ENCODE peak calls at places on chromosome 1, in five cellular contexts. E, L, Q, F and H are unnamed samples.

GRCh38 chr1:95018602-95019369 is 54.0 kb downstream of the ALG14 start:
- DNase-seq in F (peak), Q (peak), E (no peak), L (no peak), H (peak)

GRCh38 chr1:84433253-84434080 is 35.2 kb downstream of the DNASE2B start:
- DNase-seq in L (peak), E (no peak), F (peak), Q (peak), H (peak)

GRCh38 chr1:21216835-21217811 is 40.4 kb upstream of the EIF4G3 start:
- DNase-seq in L (peak), Q (peak), E (no peak), F (peak), H (peak)

GRCh38 chr1:59967141-59967697 is 40.6 kb upstream of the CYP2J2 start:
- DNase-seq in Q (peak), F (peak), E (no peak), L (no peak), H (peak)

GRCh38 chr1:31372961-31373896 is at the start of gene FABP3:
- DNase-seq in F (peak), E (peak), L (peak), Q (peak), H (peak)

GRCh38 chr1:216812966-216813365 is 89.7 kb upstream of the ESRRG start:
- DNase-seq in Q (no peak), E (no peak), F (peak), L (no peak), H (peak)

GRCh38 chr1:12386130-12386529 is 156.3 kb downstream of the VPS13D start:
- DNase-seq in Q (no peak), F (peak), E (no peak), L (no peak), H (no peak)

GRCh38 chr1:226123591-226124471 is 61.3 kb downstream of the H3-3A start:
- DNase-seq in E (no peak), L (peak), F (peak), Q (no peak), H (no peak)

GRCh38 chr1:182175340-182176068 is 114.0 kb upstream of the ZNF648 start:
- DNase-seq in E (no peak), L (peak), F (no peak), Q (no peak), H (no peak)

GRCh38 chr1:8155528-8156186 is 129.5 kb upstream of the ERRFI1 start:
- DNase-seq in Q (peak), L (no peak), F (peak), E (no peak), H (peak)

GRCh38 chr1:9672444-9672843 is 20.9 kb downstream of the PIK3CD start:
- DNase-seq in F (no peak), E (no peak), Q (no peak), L (no peak), H (no peak)
- H3K4me3 ChIP-seq in F (no peak), E (no peak), Q (no peak), L (no peak), H (no peak)

DNA sequence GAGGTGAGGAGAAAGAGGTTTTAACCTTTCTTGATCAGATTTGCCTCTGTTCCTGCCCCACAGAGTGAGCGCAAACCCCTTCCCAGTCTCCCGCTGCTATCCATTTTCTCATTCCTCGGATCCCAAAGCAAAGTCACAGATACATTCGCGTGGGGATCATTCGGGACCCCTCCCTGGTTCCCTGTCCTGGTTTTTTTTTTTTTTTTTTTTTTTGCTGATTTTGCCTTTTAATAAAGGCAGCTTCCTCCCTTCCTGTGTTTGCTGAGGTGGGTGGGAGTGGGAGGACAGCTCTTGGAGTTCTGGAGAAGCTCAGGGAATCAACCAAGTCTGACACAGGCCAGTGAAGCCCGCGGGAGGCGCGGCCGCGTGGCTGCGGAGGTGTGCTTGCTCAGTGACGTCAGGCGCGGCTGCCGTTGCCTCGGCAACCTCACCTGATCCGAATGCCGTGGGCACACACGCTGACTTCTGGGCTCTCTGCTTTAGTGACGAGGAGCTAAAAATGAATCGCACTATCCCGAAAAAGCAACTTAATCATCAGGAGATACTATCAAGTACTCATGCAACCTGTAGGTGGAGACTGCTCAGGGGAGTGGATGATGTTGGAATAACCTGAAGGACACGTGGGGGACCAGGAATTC is 106.4 kb downstream of the TBX19 start:
- DNase-seq in Q (no peak), L (peak), E (peak), F (peak), H (peak)
- TF ChIP-seq CTCF in Q (no peak), L (no peak), E (no peak), F (no peak), H (no peak)

DNA sequence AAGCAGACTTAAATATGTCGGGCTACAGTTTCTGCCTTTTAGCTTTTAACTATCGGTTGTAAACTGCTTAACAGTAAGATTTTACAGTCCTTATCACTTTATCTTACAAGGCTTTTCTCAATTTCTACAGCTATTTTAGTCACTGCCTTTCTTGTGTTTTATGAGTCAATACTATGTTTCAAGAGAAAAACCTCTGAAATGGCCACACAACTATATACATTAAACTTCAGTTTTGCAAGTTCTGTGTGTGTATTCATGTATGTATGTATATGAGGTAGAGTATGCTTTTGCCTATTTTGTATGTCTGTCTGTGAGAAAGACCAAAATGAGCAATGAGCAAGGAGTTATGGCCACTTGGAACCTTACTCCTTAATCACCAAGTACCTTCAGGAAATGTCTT is 169.8 kb downstream of the SYT2 start:
- DNase-seq in F (no peak), Q (peak), E (no peak), L (no peak), H (no peak)
- H3K4me3 ChIP-seq in F (no peak), Q (peak), E (peak), L (no peak), H (no peak)

GRCh38 chr1:91613594-91613993 is 112.9 kb downstream of the CDC7 start:
- DNase-seq in L (no peak), Q (peak), F (no peak), E (no peak), H (no peak)

GRCh38 chr1:91610102-91610501 is 109.5 kb downstream of the CDC7 start:
- DNase-seq in L (no peak), Q (peak), E (no peak), F (no peak), H (no peak)

GRCh38 chr1:91609571-91609970 is 108.9 kb downstream of the CDC7 start:
- DNase-seq in L (no peak), Q (peak), E (no peak), F (peak), H (no peak)

GRCh38 chr1:91610829-91611228 is 110.2 kb downstream of the CDC7 start:
- DNase-seq in F (no peak), E (no peak), Q (no peak), L (no peak), H (no peak)

DNA sequence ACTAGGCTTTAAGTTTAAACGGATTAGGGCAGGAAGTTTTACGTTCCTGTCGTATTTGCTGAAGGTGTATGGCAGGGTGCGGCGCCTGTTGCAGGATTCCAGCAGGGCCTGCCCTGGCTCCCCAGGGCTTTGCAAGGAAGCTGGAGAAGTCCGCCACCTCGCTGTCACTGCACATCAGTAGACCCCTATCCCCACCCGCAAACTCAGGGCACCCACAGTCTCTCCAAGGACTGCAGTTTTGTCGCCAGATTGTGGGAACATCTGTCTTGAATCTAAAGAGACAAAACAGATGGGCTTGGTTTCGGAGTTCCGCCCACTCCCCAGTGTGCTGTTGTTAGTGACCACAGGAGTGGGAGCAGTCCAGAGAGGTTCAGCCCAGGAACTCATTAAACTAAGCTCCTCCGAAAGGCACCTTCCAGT is 110.9 kb downstream of the CDC7 start:
- DNase-seq in L (peak), E (no peak), Q (no peak), F (peak), H (no peak)
- TF ChIP-seq CTCF in L (no peak), E (no peak), Q (no peak), F (no peak), H (no peak)

DNA sequence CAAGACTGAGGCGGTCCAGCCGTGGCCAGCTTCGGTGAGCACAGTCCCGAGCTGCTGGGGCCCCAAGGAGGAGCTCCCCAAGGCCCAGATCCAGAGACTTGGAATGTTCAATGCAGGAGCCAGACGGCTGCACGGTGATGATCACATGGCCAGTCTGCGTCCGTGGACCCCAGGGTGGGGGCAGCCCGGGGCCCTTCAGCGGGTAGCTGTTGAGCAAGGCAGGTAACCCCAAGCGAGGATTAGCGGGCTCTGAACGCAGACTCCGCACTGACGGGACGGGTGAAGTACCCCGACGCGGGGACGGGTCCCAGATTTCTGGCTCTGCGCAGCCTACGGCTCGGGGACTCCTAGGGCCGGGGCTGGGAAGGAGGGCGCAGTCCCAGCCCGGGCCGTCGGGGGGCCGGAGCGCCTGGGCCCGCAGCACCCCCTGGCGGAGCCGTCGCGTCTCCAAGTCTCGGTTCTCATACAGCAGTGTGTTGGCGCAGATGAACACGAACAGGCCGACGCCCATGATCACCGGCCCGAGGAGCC is 2.7 kb downstream of the TMEM200B start:
- DNase-seq in L (peak), Q (peak), E (peak), F (peak), H (peak)
- H3K4me3 ChIP-seq in L (no peak), Q (peak), E (peak), F (no peak), H (no peak)

GRCh38 chr1:54273092-54273836 is 73.3 kb downstream of the MRPL37 start:
- DNase-seq in F (peak), E (peak), L (peak), Q (peak), H (peak)
- TF ChIP-seq CTCF in F (peak), E (peak), L (no peak), Q (peak), H (peak)

GRCh38 chr1:22912311-22912710 is 60.4 kb downstream of the LACTBL1 start:
- DNase-seq in F (no peak), L (no peak), Q (no peak), E (no peak), H (no peak)

GRCh38 chr1:22908880-22909426 is 63.7 kb downstream of the LACTBL1 start:
- DNase-seq in E (no peak), L (no peak), Q (no peak), F (no peak), H (no peak)

GRCh38 chr1:22910986-22911651 is 61.5 kb downstream of the LACTBL1 start:
- DNase-seq in F (no peak), Q (no peak), E (no peak), L (no peak), H (no peak)

GRCh38 chr1:22907528-22907927 is 65.1 kb downstream of the LACTBL1 start:
- DNase-seq in L (no peak), F (no peak), E (no peak), Q (no peak), H (no peak)

GRCh38 chr1:22910286-22910685 is 62.4 kb downstream of the LACTBL1 start:
- DNase-seq in E (no peak), L (no peak), F (no peak), Q (no peak), H (no peak)
- H3K4me3 ChIP-seq in E (no peak), L (no peak), F (no peak), Q (no peak), H (no peak)

GRCh38 chr1:64393790-64394189 is 76.1 kb upstream of the CACHD1 start:
- DNase-seq in F (no peak), L (no peak), Q (no peak), E (no peak), H (no peak)
- TF ChIP-seq CTCF in F (no peak), L (no peak), Q (no peak), E (no peak), H (no peak)

GRCh38 chr1:45327644-45328515 is 1.2 kb downstream of the HPDL start:
- DNase-seq in F (no peak), L (no peak), E (no peak), Q (no peak), H (no peak)
- H3K4me3 ChIP-seq in F (no peak), L (no peak), E (no peak), Q (no peak), H (no peak)